ENCODE peak calls at places on chromosomes 12 and 14, in five cellular contexts. One of them, this sample, is unnamed. For H3K27me3, the result is how much of the 10 kb centered on the place peaks cover.

GRCh38 chr14:101630056-101630960 is 69.0 kb downstream of the DIO3 start:
- DNase-seq in stomach: no peak
- DNase-seq in H7: no peak
- DNase-seq in upper lobe of right lung: no peak
- DNase-seq in left ventricle myocardium inferior: no peak
- DNase-seq in this sample: no peak

GRCh38 chr14:30214014-30214413 is 286.4 kb upstream of the PRKD1 start:
- DNase-seq in stomach: no peak
- DNase-seq in H7: no peak
- DNase-seq in upper lobe of right lung: no peak
- DNase-seq in left ventricle myocardium inferior: no peak
- DNase-seq in this sample: no peak

GRCh38 chr12:21502164-21502496 is 541 bp downstream of the GOLT1B start:
- DNase-seq in stomach: peak
- DNase-seq in H7: no peak
- DNase-seq in upper lobe of right lung: no peak
- DNase-seq in left ventricle myocardium inferior: no peak
- DNase-seq in this sample: no peak

GRCh38 chr14:89221109-89221508 is 195.9 kb downstream of the FOXN3 start:
- DNase-seq in stomach: no peak
- DNase-seq in H7: no peak
- DNase-seq in upper lobe of right lung: no peak
- DNase-seq in left ventricle myocardium inferior: no peak
- DNase-seq in this sample: no peak

GRCh38 chr12:77377116-77377515 is 311.7 kb upstream of the E2F7 start:
- DNase-seq in stomach: no peak
- DNase-seq in H7: no peak
- DNase-seq in upper lobe of right lung: no peak
- DNase-seq in left ventricle myocardium inferior: no peak
- DNase-seq in this sample: no peak

GRCh38 chr12:4900327-4900726 is 9.4 kb upstream of the KCNA1 start:
- DNase-seq in stomach: no peak
- DNase-seq in H7: no peak
- DNase-seq in upper lobe of right lung: no peak
- DNase-seq in left ventricle myocardium inferior: no peak
- DNase-seq in this sample: no peak

GRCh38 chr12:33672879-33673577 is 233.4 kb upstream of the SYT10 start:
- DNase-seq in stomach: no peak
- DNase-seq in H7: no peak
- DNase-seq in upper lobe of right lung: no peak
- DNase-seq in left ventricle myocardium inferior: no peak
- DNase-seq in this sample: no peak

GRCh38 chr12:110316861-110317260 is 35.8 kb downstream of the ATP2A2 start:
- DNase-seq in stomach: no peak
- DNase-seq in H7: no peak
- DNase-seq in upper lobe of right lung: no peak
- DNase-seq in left ventricle myocardium inferior: no peak
- DNase-seq in this sample: no peak

GRCh38 chr14:77616133-77616453 is 344 bp downstream of the SPTLC2 start:
- DNase-seq in stomach: no peak
- DNase-seq in H7: no peak
- DNase-seq in upper lobe of right lung: no peak
- DNase-seq in left ventricle myocardium inferior: no peak
- DNase-seq in this sample: no peak

GRCh38 chr14:100203146-100203545 is 35.8 kb upstream of the YY1 start:
- DNase-seq in stomach: no peak
- DNase-seq in H7: no peak
- DNase-seq in upper lobe of right lung: no peak
- DNase-seq in left ventricle myocardium inferior: no peak
- DNase-seq in this sample: no peak

GRCh38 chr12:116202940-116203339 is 74.6 kb downstream of the MED13L start:
- DNase-seq in stomach: no peak
- DNase-seq in H7: no peak
- DNase-seq in upper lobe of right lung: no peak
- DNase-seq in left ventricle myocardium inferior: no peak
- DNase-seq in this sample: no peak

GRCh38 chr12:47033797-47034555 is 45.4 kb upstream of the PCED1B start:
- DNase-seq in stomach: no peak
- DNase-seq in H7: no peak
- DNase-seq in upper lobe of right lung: no peak
- DNase-seq in left ventricle myocardium inferior: no peak
- DNase-seq in this sample: no peak

GRCh38 chr14:96894966-96895365 is 97.8 kb downstream of the VRK1 start:
- DNase-seq in stomach: no peak
- DNase-seq in H7: no peak
- DNase-seq in upper lobe of right lung: no peak
- DNase-seq in left ventricle myocardium inferior: no peak
- DNase-seq in this sample: no peak

GRCh38 chr14:100783630-100784321 is 42.1 kb upstream of the MEG3 start:
- DNase-seq in stomach: no peak
- DNase-seq in H7: no peak
- DNase-seq in upper lobe of right lung: peak
- DNase-seq in left ventricle myocardium inferior: no peak
- DNase-seq in this sample: no peak

GRCh38 chr14:61577506-61577931 is 117.8 kb upstream of the HIF1A start:
- DNase-seq in stomach: no peak
- DNase-seq in H7: no peak
- DNase-seq in upper lobe of right lung: no peak
- DNase-seq in left ventricle myocardium inferior: no peak
- DNase-seq in this sample: no peak

GRCh38 chr14:88879016-88879415 is 54.6 kb downstream of the TTC8 start:
- DNase-seq in stomach: no peak
- DNase-seq in H7: no peak
- DNase-seq in upper lobe of right lung: no peak
- DNase-seq in left ventricle myocardium inferior: no peak
- DNase-seq in this sample: no peak

GRCh38 chr12:126937431-126937830 is 1329.5 kb upstream of the TMEM132C start:
- DNase-seq in stomach: no peak
- DNase-seq in H7: no peak
- DNase-seq in upper lobe of right lung: no peak
- DNase-seq in left ventricle myocardium inferior: no peak
- DNase-seq in this sample: no peak

GRCh38 chr14:96304956-96305355 is 48.9 kb downstream of the BDKRB1 start:
- DNase-seq in stomach: no peak
- DNase-seq in H7: peak
- DNase-seq in upper lobe of right lung: no peak
- DNase-seq in left ventricle myocardium inferior: no peak
- DNase-seq in this sample: peak

GRCh38 chr14:43795600-43796228 is 711.4 kb downstream of the FSCB start:
- DNase-seq in stomach: no peak
- DNase-seq in H7: no peak
- DNase-seq in upper lobe of right lung: no peak
- DNase-seq in left ventricle myocardium inferior: no peak
- DNase-seq in this sample: no peak

GRCh38 chr14:65927871-65928270 is 515.3 kb downstream of the FUT8 start:
- DNase-seq in stomach: peak
- DNase-seq in H7: peak
- DNase-seq in upper lobe of right lung: no peak
- DNase-seq in left ventricle myocardium inferior: no peak
- DNase-seq in this sample: peak

GRCh38 chr12:117732761-117733160 is 236.0 kb downstream of the KSR2 start:
- DNase-seq in stomach: no peak
- DNase-seq in H7: no peak
- DNase-seq in upper lobe of right lung: no peak
- DNase-seq in left ventricle myocardium inferior: no peak
- DNase-seq in this sample: no peak

GRCh38 chr12:11746024-11746771 is 96.7 kb downstream of the ETV6 start:
- DNase-seq in stomach: no peak
- DNase-seq in H7: no peak
- DNase-seq in upper lobe of right lung: no peak
- DNase-seq in left ventricle myocardium inferior: no peak
- DNase-seq in this sample: no peak

GRCh38 chr12:104505095-104505819 is 48.5 kb downstream of the CHST11 start:
- DNase-seq in stomach: no peak
- DNase-seq in H7: no peak
- DNase-seq in upper lobe of right lung: no peak
- DNase-seq in left ventricle myocardium inferior: no peak
- DNase-seq in this sample: no peak

GRCh38 chr12:6200266-6201198 is at the start of gene CD9:
- DNase-seq in stomach: peak
- DNase-seq in H7: peak
- DNase-seq in upper lobe of right lung: peak
- DNase-seq in left ventricle myocardium inferior: peak
- DNase-seq in this sample: peak

GRCh38 chr12:6201199-6201608 is 1.0 kb downstream of the CD9 start:
- DNase-seq in stomach: no peak
- DNase-seq in H7: peak
- DNase-seq in upper lobe of right lung: peak
- DNase-seq in left ventricle myocardium inferior: no peak
- DNase-seq in this sample: peak

GRCh38 chr12:6202846-6203245 is 2.6 kb downstream of the CD9 start:
- DNase-seq in stomach: no peak
- DNase-seq in H7: no peak
- DNase-seq in upper lobe of right lung: no peak
- DNase-seq in left ventricle myocardium inferior: no peak
- DNase-seq in this sample: no peak

GRCh38 chr12:6202331-6202730 is 2.1 kb downstream of the CD9 start:
- DNase-seq in stomach: no peak
- DNase-seq in H7: no peak
- DNase-seq in upper lobe of right lung: no peak
- DNase-seq in left ventricle myocardium inferior: no peak
- DNase-seq in this sample: no peak

DNA sequence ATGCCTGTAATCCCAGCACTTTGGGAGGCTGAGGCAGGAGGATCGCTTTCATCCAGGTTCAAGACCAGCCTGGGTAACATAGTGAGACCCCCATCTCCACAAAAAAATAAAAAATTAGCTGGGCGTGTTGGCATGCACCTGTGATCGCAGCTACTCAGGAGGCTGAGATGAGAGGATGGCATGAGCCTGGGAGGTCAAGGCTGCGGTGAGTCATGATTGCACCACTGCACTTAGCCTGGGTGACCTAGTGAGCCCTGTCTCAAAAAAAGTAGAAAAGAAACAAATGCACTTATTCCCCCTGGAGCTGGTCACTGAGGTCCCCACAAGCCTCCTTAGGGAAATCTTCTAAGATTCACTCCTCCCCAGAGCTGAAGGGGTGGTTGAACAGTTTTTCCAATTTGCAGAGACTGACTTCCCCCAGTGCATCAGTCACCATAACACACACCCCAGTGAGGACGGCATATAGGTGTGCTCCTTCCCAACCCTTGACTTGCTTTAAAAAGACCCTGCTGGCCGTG is 1.6 kb downstream of the CD9 start:
- DNase-seq in stomach: no peak
- DNase-seq in H7: no peak
- DNase-seq in upper lobe of right lung: no peak
- DNase-seq in left ventricle myocardium inferior: no peak
- DNase-seq in this sample: no peak
- H3K27me3 ChIP-seq in stomach: under half
- H3K27me3 ChIP-seq in H7: under half
- H3K27me3 ChIP-seq in upper lobe of right lung: under half
- H3K27me3 ChIP-seq in left ventricle myocardium inferior: under half
- H3K27me3 ChIP-seq in this sample: under half

DNA sequence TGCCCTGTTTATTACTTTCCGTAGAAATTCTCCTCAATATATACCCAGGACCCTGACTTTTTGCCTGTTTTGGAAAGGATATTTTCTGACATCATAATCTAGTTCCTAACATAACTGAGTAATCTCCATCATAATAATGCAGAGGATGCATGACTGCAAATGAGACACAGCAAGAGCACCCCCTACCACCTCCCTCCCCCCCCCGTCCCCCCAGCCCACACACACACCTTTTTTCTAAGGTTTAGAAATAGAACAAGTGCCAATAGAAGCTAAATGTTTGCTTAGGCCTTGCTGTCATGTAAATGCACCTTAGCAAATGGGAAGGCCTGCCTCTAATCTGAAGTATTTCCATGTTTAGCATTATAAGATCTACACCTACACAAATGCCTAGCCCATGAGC is at the start of gene PTHLH:
- DNase-seq in stomach: no peak
- DNase-seq in H7: no peak
- DNase-seq in upper lobe of right lung: no peak
- DNase-seq in left ventricle myocardium inferior: no peak
- DNase-seq in this sample: no peak
- H3K27me3 ChIP-seq in stomach: under half
- H3K27me3 ChIP-seq in H7: half or more
- H3K27me3 ChIP-seq in upper lobe of right lung: half or more
- H3K27me3 ChIP-seq in left ventricle myocardium inferior: half or more
- H3K27me3 ChIP-seq in this sample: half or more

DNA sequence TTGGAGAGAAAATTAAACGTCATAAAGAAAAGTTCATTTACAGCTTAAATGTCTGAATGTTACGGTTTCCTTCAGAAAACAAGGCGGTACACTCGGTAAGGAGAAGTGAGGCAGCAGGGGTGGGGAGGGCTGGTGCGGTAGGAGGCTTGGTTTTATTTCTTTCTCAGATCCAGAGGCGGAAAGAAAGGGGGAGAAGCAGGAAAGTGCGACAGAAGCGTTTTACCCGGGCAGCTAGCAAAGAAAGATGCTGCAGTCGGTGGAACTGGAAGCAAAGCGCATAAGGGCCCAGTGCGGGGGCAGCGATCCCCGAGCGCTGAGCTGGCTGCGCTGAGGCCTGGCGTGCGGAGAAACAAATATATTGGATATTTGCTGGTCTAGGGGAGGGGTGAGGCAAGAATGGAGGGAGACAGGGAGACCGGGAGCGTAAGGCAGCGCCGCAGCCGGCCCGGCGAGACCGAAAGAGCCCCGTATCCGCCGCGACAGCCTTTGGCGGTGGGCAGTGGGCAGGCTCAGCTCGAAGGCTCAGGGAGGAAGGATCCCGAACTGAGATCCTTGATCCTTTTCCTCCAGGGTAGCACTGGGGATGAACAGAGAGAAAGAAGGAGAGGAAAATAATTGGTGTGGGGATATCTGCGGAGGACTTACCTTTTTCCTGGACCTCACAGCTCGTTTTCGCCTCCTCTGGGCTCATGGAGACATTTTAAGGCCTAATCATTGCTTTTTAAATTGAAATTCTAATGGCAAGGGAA is 6.4 kb upstream of the HOXC11 start:
- DNase-seq in stomach: no peak
- DNase-seq in H7: peak
- DNase-seq in upper lobe of right lung: no peak
- DNase-seq in left ventricle myocardium inferior: no peak
- DNase-seq in this sample: no peak
- H3K27me3 ChIP-seq in stomach: half or more
- H3K27me3 ChIP-seq in H7: half or more
- H3K27me3 ChIP-seq in upper lobe of right lung: half or more
- H3K27me3 ChIP-seq in left ventricle myocardium inferior: half or more
- H3K27me3 ChIP-seq in this sample: half or more

GRCh38 chr12:119283315-119283714 is 51.2 kb upstream of the CCDC60 start:
- DNase-seq in stomach: no peak
- DNase-seq in H7: no peak
- DNase-seq in upper lobe of right lung: no peak
- DNase-seq in left ventricle myocardium inferior: no peak
- DNase-seq in this sample: peak
- H3K27me3 ChIP-seq in stomach: under half
- H3K27me3 ChIP-seq in H7: under half
- H3K27me3 ChIP-seq in upper lobe of right lung: under half
- H3K27me3 ChIP-seq in left ventricle myocardium inferior: under half
- H3K27me3 ChIP-seq in this sample: under half